ENCODE peak calls at places on chromosome 16, in four cellular contexts. One of them, this sample, is unnamed. For H3K36me3, the result is how much of the 10 kb centered on the place peaks cover.

GRCh38 chr16:66894948-66895696 is 14.8 kb downstream of the PDP2 start:
- DNase-seq in testis: peak
- DNase-seq in brain microvascular endothelial cell: peak
- DNase-seq in K562: peak
- DNase-seq in this sample: peak

GRCh38 chr16:88815901-88816589 is 4.3 kb upstream of the APRT start:
- DNase-seq in testis: no peak
- DNase-seq in brain microvascular endothelial cell: no peak
- DNase-seq in K562: no peak
- DNase-seq in this sample: no peak

GRCh38 chr16:17105239-17105721 is 365.5 kb downstream of the XYLT1 start:
- DNase-seq in testis: no peak
- DNase-seq in brain microvascular endothelial cell: no peak
- DNase-seq in K562: no peak
- DNase-seq in this sample: no peak

GRCh38 chr16:54284931-54285413 is 1.6 kb downstream of the IRX3 start:
- DNase-seq in testis: no peak
- DNase-seq in brain microvascular endothelial cell: no peak
- DNase-seq in K562: no peak
- DNase-seq in this sample: no peak

GRCh38 chr16:46857261-46857962 is 26.4 kb upstream of the C16orf87 start:
- DNase-seq in testis: peak
- DNase-seq in brain microvascular endothelial cell: peak
- DNase-seq in K562: peak
- DNase-seq in this sample: no peak

GRCh38 chr16:68469728-68470460 is 21.6 kb upstream of the SMPD3 start:
- DNase-seq in testis: no peak
- DNase-seq in brain microvascular endothelial cell: no peak
- DNase-seq in K562: no peak
- DNase-seq in this sample: no peak

GRCh38 chr16:14322186-14322585 is 251.1 kb downstream of the MRTFB start:
- DNase-seq in testis: no peak
- DNase-seq in brain microvascular endothelial cell: no peak
- DNase-seq in K562: no peak
- DNase-seq in this sample: no peak

GRCh38 chr16:71369494-71369893 is 11.0 kb downstream of the CALB2 start:
- DNase-seq in testis: no peak
- DNase-seq in brain microvascular endothelial cell: no peak
- DNase-seq in K562: no peak
- DNase-seq in this sample: no peak

GRCh38 chr16:12119562-12119961 is 143.0 kb downstream of the SNX29 start:
- DNase-seq in testis: peak
- DNase-seq in brain microvascular endothelial cell: no peak
- DNase-seq in K562: no peak
- DNase-seq in this sample: no peak

GRCh38 chr16:65779196-65779595 is 587.3 kb upstream of the CDH5 start:
- DNase-seq in testis: no peak
- DNase-seq in brain microvascular endothelial cell: no peak
- DNase-seq in K562: no peak
- DNase-seq in this sample: no peak

GRCh38 chr16:53372942-53373871 is 61.1 kb upstream of the RBL2 start:
- DNase-seq in testis: peak
- DNase-seq in brain microvascular endothelial cell: no peak
- DNase-seq in K562: peak
- DNase-seq in this sample: peak

GRCh38 chr16:11095935-11096334 is 151.6 kb downstream of the CLEC16A start:
- DNase-seq in testis: no peak
- DNase-seq in brain microvascular endothelial cell: no peak
- DNase-seq in K562: no peak
- DNase-seq in this sample: no peak

GRCh38 chr16:9075299-9076071 is 16.0 kb upstream of the HAPSTR1 start:
- DNase-seq in testis: no peak
- DNase-seq in brain microvascular endothelial cell: no peak
- DNase-seq in K562: no peak
- DNase-seq in this sample: no peak

GRCh38 chr16:73202176-73202729 is 154.3 kb upstream of the ZFHX3 start:
- DNase-seq in testis: no peak
- DNase-seq in brain microvascular endothelial cell: peak
- DNase-seq in K562: no peak
- DNase-seq in this sample: no peak

GRCh38 chr16:1245452-1246005 is 5.0 kb downstream of the TPSAB1 start:
- DNase-seq in testis: no peak
- DNase-seq in brain microvascular endothelial cell: no peak
- DNase-seq in K562: no peak
- DNase-seq in this sample: no peak

GRCh38 chr16:83706394-83706793 is 101.4 kb upstream of the HSBP1 start:
- DNase-seq in testis: no peak
- DNase-seq in brain microvascular endothelial cell: peak
- DNase-seq in K562: no peak
- DNase-seq in this sample: no peak

GRCh38 chr16:19123535-19124178 is 9.9 kb downstream of the ITPRIPL2 start:
- DNase-seq in testis: no peak
- DNase-seq in brain microvascular endothelial cell: no peak
- DNase-seq in K562: no peak
- DNase-seq in this sample: no peak

GRCh38 chr16:590165-590874 is 454 bp downstream of the RAB40C start:
- DNase-seq in testis: no peak
- DNase-seq in brain microvascular endothelial cell: no peak
- DNase-seq in K562: peak
- DNase-seq in this sample: no peak

GRCh38 chr16:84302111-84302954 is 7.7 kb downstream of the WFDC1 start:
- DNase-seq in testis: no peak
- DNase-seq in brain microvascular endothelial cell: no peak
- DNase-seq in K562: no peak
- DNase-seq in this sample: no peak

GRCh38 chr16:1081734-1082265 is 9.3 kb downstream of the SSTR5 start:
- DNase-seq in testis: no peak
- DNase-seq in brain microvascular endothelial cell: no peak
- DNase-seq in K562: no peak
- DNase-seq in this sample: no peak

GRCh38 chr16:22685162-22685830 is 128.7 kb upstream of the HS3ST2 start:
- DNase-seq in testis: peak
- DNase-seq in brain microvascular endothelial cell: no peak
- DNase-seq in K562: no peak
- DNase-seq in this sample: no peak

GRCh38 chr16:86554917-86555762 is at the start of gene MTHFSD:
- DNase-seq in testis: peak
- DNase-seq in brain microvascular endothelial cell: peak
- DNase-seq in K562: peak
- DNase-seq in this sample: peak
- H3K27ac ChIP-seq in testis: peak
- H3K27ac ChIP-seq in brain microvascular endothelial cell: peak
- H3K27ac ChIP-seq in K562: peak
- H3K27ac ChIP-seq in this sample: peak

GRCh38 chr16:3007059-3007956 is 5.4 kb upstream of the CLDN9 start:
- DNase-seq in testis: no peak
- DNase-seq in brain microvascular endothelial cell: no peak
- DNase-seq in K562: peak
- DNase-seq in this sample: no peak
- H3K4me3 ChIP-seq in testis: no peak
- H3K4me3 ChIP-seq in brain microvascular endothelial cell: no peak
- H3K4me3 ChIP-seq in K562: peak
- H3K4me3 ChIP-seq in this sample: peak

GRCh38 chr16:57493767-57494166 is 7.5 kb upstream of the DOK4 start:
- DNase-seq in testis: no peak
- DNase-seq in brain microvascular endothelial cell: no peak
- DNase-seq in K562: no peak
- DNase-seq in this sample: no peak
- H3K36me3 ChIP-seq in testis: under half
- H3K36me3 ChIP-seq in brain microvascular endothelial cell: under half
- H3K36me3 ChIP-seq in K562: under half
- H3K36me3 ChIP-seq in this sample: under half

GRCh38 chr16:64590516-64590915 is 531.3 kb downstream of the CDH11 start:
- DNase-seq in testis: no peak
- DNase-seq in brain microvascular endothelial cell: peak
- DNase-seq in K562: no peak
- DNase-seq in this sample: no peak
- H3K27ac ChIP-seq in testis: no peak
- H3K27ac ChIP-seq in brain microvascular endothelial cell: peak
- H3K27ac ChIP-seq in K562: no peak
- H3K27ac ChIP-seq in this sample: no peak

DNA sequence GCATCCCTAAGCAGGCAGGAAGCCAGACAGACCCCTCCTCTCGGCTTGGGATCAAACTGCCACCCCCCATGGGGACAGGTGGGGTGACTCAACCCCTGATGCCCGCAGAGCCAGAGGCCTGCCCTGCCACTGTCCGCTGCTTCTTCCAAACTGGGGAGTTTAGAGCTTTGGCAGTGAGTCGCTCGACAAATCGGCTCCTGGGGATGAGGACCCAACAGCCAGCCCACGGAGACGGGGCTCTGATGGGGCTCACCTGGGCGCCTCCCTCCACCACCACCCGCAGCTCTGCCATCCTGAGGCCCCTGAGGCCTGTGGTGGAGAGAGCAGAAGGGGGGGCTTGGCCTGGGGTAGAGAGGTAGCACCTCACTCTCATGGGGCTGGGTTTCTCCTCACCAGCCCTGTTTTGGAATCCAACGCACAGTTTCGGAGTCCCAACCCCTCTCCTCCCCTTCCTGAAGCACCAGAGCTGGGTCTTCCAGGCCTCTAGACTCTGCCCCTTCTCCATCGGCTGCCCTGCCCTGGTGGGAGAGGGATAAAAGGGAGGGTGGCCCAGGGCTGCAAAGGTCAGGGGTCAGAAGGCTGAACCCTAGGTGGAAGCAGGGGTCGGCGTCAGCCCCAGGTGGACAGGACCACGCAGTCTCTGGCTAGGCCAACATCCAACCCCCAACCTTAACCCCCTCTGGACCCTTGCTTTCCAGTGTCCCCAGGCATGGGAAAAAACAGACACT is 5.8 kb downstream of the PRSS22 start:
- DNase-seq in testis: no peak
- DNase-seq in brain microvascular endothelial cell: no peak
- DNase-seq in K562: no peak
- DNase-seq in this sample: no peak
- H3K4me3 ChIP-seq in testis: no peak
- H3K4me3 ChIP-seq in brain microvascular endothelial cell: no peak
- H3K4me3 ChIP-seq in K562: no peak
- H3K4me3 ChIP-seq in this sample: no peak

GRCh38 chr16:31088459-31089183 is at the start of gene PRSS53:
- DNase-seq in testis: no peak
- DNase-seq in brain microvascular endothelial cell: no peak
- DNase-seq in K562: no peak
- DNase-seq in this sample: no peak

GRCh38 chr16:31087971-31088370 is 772 bp downstream of the PRSS53 start:
- DNase-seq in testis: no peak
- DNase-seq in brain microvascular endothelial cell: no peak
- DNase-seq in K562: no peak
- DNase-seq in this sample: no peak

GRCh38 chr16:31092330-31092729 is 2.3 kb downstream of the VKORC1 start:
- DNase-seq in testis: no peak
- DNase-seq in brain microvascular endothelial cell: no peak
- DNase-seq in K562: no peak
- DNase-seq in this sample: no peak

GRCh38 chr16:31089199-31089598 is 456 bp upstream of the PRSS53 start:
- DNase-seq in testis: no peak
- DNase-seq in brain microvascular endothelial cell: no peak
- DNase-seq in K562: no peak
- DNase-seq in this sample: no peak

GRCh38 chr16:31090540-31090939 is 1.8 kb upstream of the PRSS53 start:
- DNase-seq in testis: no peak
- DNase-seq in brain microvascular endothelial cell: peak
- DNase-seq in K562: no peak
- DNase-seq in this sample: no peak
- H3K36me3 ChIP-seq in testis: under half
- H3K36me3 ChIP-seq in brain microvascular endothelial cell: under half
- H3K36me3 ChIP-seq in K562: under half
- H3K36me3 ChIP-seq in this sample: under half

DNA sequence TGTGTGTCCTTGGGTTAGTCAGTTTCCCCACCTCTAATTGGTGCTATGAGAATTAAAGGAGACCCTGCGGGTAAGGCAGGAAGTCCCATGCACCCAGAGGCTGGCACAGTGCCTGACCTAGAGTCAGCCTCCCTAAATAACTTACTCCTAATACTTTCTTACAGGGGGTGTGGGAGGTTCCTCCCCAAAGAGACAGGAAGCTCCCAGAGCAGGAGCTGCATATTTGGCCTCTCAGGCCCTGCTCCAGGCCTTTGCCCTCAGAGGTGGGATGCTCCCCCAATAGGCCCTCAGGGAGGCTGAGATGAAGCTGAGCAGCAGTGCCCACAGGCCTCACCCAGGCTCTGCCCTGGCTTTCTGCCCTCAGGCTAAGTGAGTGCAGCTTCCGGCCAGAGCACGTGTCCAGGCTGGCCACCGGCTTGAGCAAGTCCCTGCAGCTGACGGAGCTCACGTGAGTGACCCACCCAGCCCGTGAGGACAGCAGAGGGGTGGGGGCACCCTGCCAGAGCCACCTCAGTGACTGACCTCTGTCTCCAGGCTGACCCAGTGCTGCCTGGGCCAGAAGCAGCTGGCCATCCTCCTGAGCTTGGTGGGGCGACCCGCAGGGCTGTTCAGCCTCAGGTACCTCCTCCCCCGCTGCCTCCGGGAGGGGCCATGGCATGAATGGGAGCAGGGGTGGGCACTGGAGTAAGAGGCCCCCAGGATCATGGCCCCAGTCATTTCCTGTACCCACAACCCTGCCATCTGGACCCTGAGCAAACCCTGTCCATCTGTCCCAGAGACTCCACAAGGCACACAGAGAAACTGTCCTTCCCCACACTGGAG is 31.1 kb upstream of the CPNE2 start:
- DNase-seq in testis: peak
- DNase-seq in brain microvascular endothelial cell: no peak
- DNase-seq in K562: no peak
- DNase-seq in this sample: no peak
- H3K27ac ChIP-seq in testis: peak
- H3K27ac ChIP-seq in brain microvascular endothelial cell: no peak
- H3K27ac ChIP-seq in K562: peak
- H3K27ac ChIP-seq in this sample: no peak

DNA sequence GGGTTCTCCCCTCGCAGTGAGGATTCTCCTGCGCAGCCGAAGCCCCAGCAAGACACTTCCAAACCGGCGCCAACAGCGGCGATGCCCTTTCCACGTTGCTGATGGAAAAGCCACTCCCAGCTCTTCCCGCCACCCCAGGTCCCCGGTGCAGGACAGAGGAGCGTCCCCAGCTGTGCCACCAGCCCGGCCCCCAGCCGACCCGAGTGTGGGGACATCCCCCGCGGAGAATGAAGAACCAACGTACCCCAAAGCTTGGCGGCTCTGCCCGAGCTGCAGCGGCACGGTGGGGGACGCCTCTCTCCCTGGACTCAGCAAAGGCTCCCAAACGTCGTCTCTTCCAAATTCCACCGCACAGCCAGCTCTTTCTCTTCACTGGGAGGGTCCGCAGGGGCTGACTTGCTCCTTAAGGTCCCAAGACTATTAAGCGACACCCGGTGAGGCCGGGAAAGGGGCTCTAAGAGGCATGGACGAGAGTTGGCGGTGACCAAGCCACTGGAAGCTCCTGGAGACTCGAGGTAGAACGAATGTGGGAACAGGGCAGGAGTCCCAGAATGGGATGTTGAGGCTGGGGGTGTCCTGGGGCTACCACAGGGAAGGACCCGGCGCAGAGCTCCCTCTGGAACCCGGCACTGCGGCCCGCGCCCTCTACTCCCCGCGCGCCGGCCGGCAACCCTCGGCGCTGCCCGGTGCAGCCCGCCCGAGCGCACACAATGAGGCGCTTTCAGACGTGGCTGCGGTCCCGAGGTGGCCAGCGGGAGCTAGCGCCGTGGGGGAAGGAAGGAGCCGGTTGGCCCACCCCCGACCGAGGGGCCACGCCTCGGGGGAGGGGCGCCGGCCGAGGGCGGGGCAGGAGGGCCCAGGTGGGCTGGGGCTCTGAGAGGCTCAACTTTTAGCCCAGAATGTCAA is at the start of gene CHST6:
- DNase-seq in testis: peak
- DNase-seq in brain microvascular endothelial cell: peak
- DNase-seq in K562: peak
- DNase-seq in this sample: no peak
- H3K4me3 ChIP-seq in testis: peak
- H3K4me3 ChIP-seq in brain microvascular endothelial cell: peak
- H3K4me3 ChIP-seq in K562: no peak
- H3K4me3 ChIP-seq in this sample: peak

This sample was measured in effector memory CD4-positive, alpha-beta T cell.